ENCODE peak calls at places on chromosome 10, in seven cellular contexts. One of them, this sample, is unnamed.

GRCh38 chr10:30959855-30960247 is 71.8 kb downstream of the ZNF438 start:
- DNase-seq in endodermal cell: no peak
- DNase-seq in testis: no peak
- DNase-seq in CD8-positive, alpha-beta T cell: no peak
- DNase-seq in right atrium auricular region: no peak
- DNase-seq in tibial nerve: no peak
- DNase-seq in BE2C: no peak
- DNase-seq in this sample: no peak

GRCh38 chr10:127939786-127940330 is 33.0 kb downstream of the PTPRE start:
- DNase-seq in endodermal cell: no peak
- DNase-seq in tibial nerve: no peak
- DNase-seq in right atrium auricular region: peak
- DNase-seq in CD8-positive, alpha-beta T cell: no peak
- DNase-seq in BE2C: no peak
- DNase-seq in testis: no peak
- DNase-seq in this sample: no peak

GRCh38 chr10:30493609-30494530 is 59.9 kb downstream of the MAP3K8 start:
- DNase-seq in right atrium auricular region: peak
- DNase-seq in tibial nerve: no peak
- DNase-seq in testis: peak
- DNase-seq in BE2C: no peak
- DNase-seq in endodermal cell: no peak
- DNase-seq in CD8-positive, alpha-beta T cell: no peak
- DNase-seq in this sample: no peak

GRCh38 chr10:71821909-71822763 is 28.9 kb downstream of the PSAP start:
- DNase-seq in testis: no peak
- DNase-seq in endodermal cell: no peak
- DNase-seq in BE2C: no peak
- DNase-seq in right atrium auricular region: no peak
- DNase-seq in CD8-positive, alpha-beta T cell: no peak
- DNase-seq in tibial nerve: no peak
- DNase-seq in this sample: no peak

GRCh38 chr10:69334258-69335062 is 56.2 kb downstream of the HK1 start:
- DNase-seq in tibial nerve: no peak
- DNase-seq in endodermal cell: peak
- DNase-seq in testis: no peak
- DNase-seq in CD8-positive, alpha-beta T cell: no peak
- DNase-seq in right atrium auricular region: no peak
- DNase-seq in BE2C: no peak
- DNase-seq in this sample: no peak

GRCh38 chr10:67612577-67613537 is 83.1 kb downstream of the CTNNA3 start:
- DNase-seq in testis: no peak
- DNase-seq in BE2C: no peak
- DNase-seq in CD8-positive, alpha-beta T cell: peak
- DNase-seq in right atrium auricular region: no peak
- DNase-seq in endodermal cell: no peak
- DNase-seq in tibial nerve: no peak
- DNase-seq in this sample: no peak

GRCh38 chr10:6151087-6151977 is 51.4 kb upstream of the PFKFB3 start:
- DNase-seq in endodermal cell: peak
- DNase-seq in tibial nerve: peak
- DNase-seq in BE2C: peak
- DNase-seq in right atrium auricular region: peak
- DNase-seq in testis: peak
- DNase-seq in CD8-positive, alpha-beta T cell: peak
- DNase-seq in this sample: peak

GRCh38 chr10:683448-684071 is 5.9 kb downstream of the DIP2C start:
- DNase-seq in CD8-positive, alpha-beta T cell: no peak
- DNase-seq in right atrium auricular region: no peak
- DNase-seq in testis: no peak
- DNase-seq in BE2C: no peak
- DNase-seq in endodermal cell: no peak
- DNase-seq in tibial nerve: no peak
- DNase-seq in this sample: no peak

GRCh38 chr10:124227306-124228016 is 134.1 kb upstream of the CHST15 start:
- DNase-seq in endodermal cell: no peak
- DNase-seq in CD8-positive, alpha-beta T cell: no peak
- DNase-seq in testis: no peak
- DNase-seq in BE2C: no peak
- DNase-seq in tibial nerve: no peak
- DNase-seq in right atrium auricular region: no peak
- DNase-seq in this sample: no peak

GRCh38 chr10:103570844-103571655 is 77.5 kb downstream of the NEURL1 start:
- DNase-seq in tibial nerve: no peak
- DNase-seq in CD8-positive, alpha-beta T cell: no peak
- DNase-seq in BE2C: no peak
- DNase-seq in right atrium auricular region: no peak
- DNase-seq in testis: no peak
- DNase-seq in endodermal cell: no peak
- DNase-seq in this sample: no peak

GRCh38 chr10:16964571-16965241 is 147.5 kb upstream of the RSU1 start:
- DNase-seq in BE2C: peak
- DNase-seq in CD8-positive, alpha-beta T cell: no peak
- DNase-seq in right atrium auricular region: no peak
- DNase-seq in endodermal cell: no peak
- DNase-seq in tibial nerve: no peak
- DNase-seq in testis: no peak
- DNase-seq in this sample: peak

GRCh38 chr10:124026337-124026939 is 67.0 kb downstream of the CHST15 start:
- DNase-seq in BE2C: no peak
- DNase-seq in endodermal cell: peak
- DNase-seq in tibial nerve: no peak
- DNase-seq in CD8-positive, alpha-beta T cell: no peak
- DNase-seq in testis: no peak
- DNase-seq in right atrium auricular region: no peak
- DNase-seq in this sample: no peak

GRCh38 chr10:97131702-97132101 is 54.1 kb downstream of the SLIT1 start:
- DNase-seq in BE2C: no peak
- DNase-seq in CD8-positive, alpha-beta T cell: no peak
- DNase-seq in endodermal cell: no peak
- DNase-seq in right atrium auricular region: no peak
- DNase-seq in tibial nerve: no peak
- DNase-seq in testis: no peak
- DNase-seq in this sample: no peak

GRCh38 chr10:6667679-6668270 is 87.7 kb upstream of the PRKCQ start:
- DNase-seq in right atrium auricular region: no peak
- DNase-seq in endodermal cell: peak
- DNase-seq in testis: peak
- DNase-seq in CD8-positive, alpha-beta T cell: no peak
- DNase-seq in BE2C: peak
- DNase-seq in tibial nerve: no peak
- DNase-seq in this sample: no peak

GRCh38 chr10:86979977-86980448 is 11.7 kb downstream of the ADIRF start:
- DNase-seq in right atrium auricular region: peak
- DNase-seq in endodermal cell: no peak
- DNase-seq in CD8-positive, alpha-beta T cell: no peak
- DNase-seq in tibial nerve: no peak
- DNase-seq in testis: no peak
- DNase-seq in BE2C: no peak
- DNase-seq in this sample: no peak
- H3K4me3 ChIP-seq in right atrium auricular region: no peak
- H3K4me3 ChIP-seq in endodermal cell: no peak
- H3K4me3 ChIP-seq in CD8-positive, alpha-beta T cell: no peak
- H3K4me3 ChIP-seq in tibial nerve: no peak
- H3K4me3 ChIP-seq in testis: no peak
- H3K4me3 ChIP-seq in BE2C: no peak
- H3K4me3 ChIP-seq in this sample: no peak

GRCh38 chr10:119653209-119653608 is 2.0 kb downstream of the BAG3 start:
- DNase-seq in tibial nerve: no peak
- DNase-seq in testis: no peak
- DNase-seq in endodermal cell: no peak
- DNase-seq in BE2C: no peak
- DNase-seq in CD8-positive, alpha-beta T cell: no peak
- DNase-seq in right atrium auricular region: no peak
- DNase-seq in this sample: no peak

GRCh38 chr10:119651514-119652327 is 541 bp downstream of the BAG3 start:
- DNase-seq in CD8-positive, alpha-beta T cell: no peak
- DNase-seq in right atrium auricular region: no peak
- DNase-seq in tibial nerve: no peak
- DNase-seq in BE2C: no peak
- DNase-seq in endodermal cell: peak
- DNase-seq in testis: peak
- DNase-seq in this sample: no peak

GRCh38 chr10:119650692-119651513 is at the start of gene BAG3:
- DNase-seq in BE2C: peak
- DNase-seq in CD8-positive, alpha-beta T cell: peak
- DNase-seq in testis: peak
- DNase-seq in right atrium auricular region: peak
- DNase-seq in endodermal cell: peak
- DNase-seq in tibial nerve: peak
- DNase-seq in this sample: peak

GRCh38 chr10:119654540-119654939 is 3.4 kb downstream of the BAG3 start:
- DNase-seq in BE2C: peak
- DNase-seq in CD8-positive, alpha-beta T cell: no peak
- DNase-seq in tibial nerve: no peak
- DNase-seq in endodermal cell: peak
- DNase-seq in right atrium auricular region: peak
- DNase-seq in testis: peak
- DNase-seq in this sample: no peak

GRCh38 chr10:119652361-119652760 is 1.2 kb downstream of the BAG3 start:
- DNase-seq in right atrium auricular region: no peak
- DNase-seq in CD8-positive, alpha-beta T cell: no peak
- DNase-seq in BE2C: no peak
- DNase-seq in testis: peak
- DNase-seq in endodermal cell: no peak
- DNase-seq in tibial nerve: no peak
- DNase-seq in this sample: no peak
- TF ChIP-seq CTCF in right atrium auricular region: peak
- TF ChIP-seq CTCF in CD8-positive, alpha-beta T cell: peak
- TF ChIP-seq CTCF in BE2C: peak
- TF ChIP-seq CTCF in testis: peak
- TF ChIP-seq CTCF in endodermal cell: peak
- TF ChIP-seq CTCF in tibial nerve: no peak
- TF ChIP-seq CTCF in this sample: peak

GRCh38 chr10:61992059-61992460 is 90.6 kb downstream of the ARID5B start:
- DNase-seq in CD8-positive, alpha-beta T cell: peak
- DNase-seq in BE2C: no peak
- DNase-seq in tibial nerve: no peak
- DNase-seq in right atrium auricular region: no peak
- DNase-seq in testis: peak
- DNase-seq in endodermal cell: no peak
- DNase-seq in this sample: no peak

GRCh38 chr10:61995093-61995492 is 93.6 kb downstream of the ARID5B start:
- DNase-seq in tibial nerve: no peak
- DNase-seq in BE2C: no peak
- DNase-seq in endodermal cell: no peak
- DNase-seq in right atrium auricular region: no peak
- DNase-seq in testis: no peak
- DNase-seq in CD8-positive, alpha-beta T cell: no peak
- DNase-seq in this sample: no peak

GRCh38 chr10:61994404-61995031 is 93.0 kb downstream of the ARID5B start:
- DNase-seq in CD8-positive, alpha-beta T cell: no peak
- DNase-seq in tibial nerve: no peak
- DNase-seq in endodermal cell: no peak
- DNase-seq in testis: no peak
- DNase-seq in BE2C: no peak
- DNase-seq in right atrium auricular region: no peak
- DNase-seq in this sample: no peak

GRCh38 chr10:61992683-61993629 is 91.5 kb downstream of the ARID5B start:
- DNase-seq in BE2C: peak
- DNase-seq in CD8-positive, alpha-beta T cell: peak
- DNase-seq in endodermal cell: no peak
- DNase-seq in tibial nerve: peak
- DNase-seq in right atrium auricular region: peak
- DNase-seq in testis: peak
- DNase-seq in this sample: no peak

GRCh38 chr10:61993676-61994401 is 92.3 kb downstream of the ARID5B start:
- DNase-seq in testis: no peak
- DNase-seq in endodermal cell: no peak
- DNase-seq in CD8-positive, alpha-beta T cell: no peak
- DNase-seq in BE2C: no peak
- DNase-seq in tibial nerve: no peak
- DNase-seq in right atrium auricular region: no peak
- DNase-seq in this sample: no peak
- H3K4me3 ChIP-seq in testis: no peak
- H3K4me3 ChIP-seq in endodermal cell: no peak
- H3K4me3 ChIP-seq in CD8-positive, alpha-beta T cell: no peak
- H3K4me3 ChIP-seq in BE2C: no peak
- H3K4me3 ChIP-seq in tibial nerve: no peak
- H3K4me3 ChIP-seq in right atrium auricular region: no peak
- H3K4me3 ChIP-seq in this sample: no peak

GRCh38 chr10:13221572-13221971 is 12.6 kb downstream of the UCMA start:
- DNase-seq in tibial nerve: no peak
- DNase-seq in endodermal cell: no peak
- DNase-seq in testis: no peak
- DNase-seq in BE2C: no peak
- DNase-seq in right atrium auricular region: no peak
- DNase-seq in CD8-positive, alpha-beta T cell: no peak
- DNase-seq in this sample: no peak

GRCh38 chr10:13222566-13222965 is 11.6 kb downstream of the UCMA start:
- DNase-seq in CD8-positive, alpha-beta T cell: no peak
- DNase-seq in BE2C: no peak
- DNase-seq in tibial nerve: no peak
- DNase-seq in endodermal cell: no peak
- DNase-seq in testis: no peak
- DNase-seq in right atrium auricular region: no peak
- DNase-seq in this sample: no peak

GRCh38 chr10:13218878-13219277 is 15.3 kb downstream of the UCMA start:
- DNase-seq in endodermal cell: no peak
- DNase-seq in BE2C: no peak
- DNase-seq in right atrium auricular region: no peak
- DNase-seq in testis: no peak
- DNase-seq in tibial nerve: no peak
- DNase-seq in CD8-positive, alpha-beta T cell: no peak
- DNase-seq in this sample: no peak

GRCh38 chr10:13222151-13222550 is 12.0 kb downstream of the UCMA start:
- DNase-seq in right atrium auricular region: no peak
- DNase-seq in BE2C: no peak
- DNase-seq in testis: no peak
- DNase-seq in tibial nerve: no peak
- DNase-seq in CD8-positive, alpha-beta T cell: no peak
- DNase-seq in endodermal cell: no peak
- DNase-seq in this sample: no peak

DNA sequence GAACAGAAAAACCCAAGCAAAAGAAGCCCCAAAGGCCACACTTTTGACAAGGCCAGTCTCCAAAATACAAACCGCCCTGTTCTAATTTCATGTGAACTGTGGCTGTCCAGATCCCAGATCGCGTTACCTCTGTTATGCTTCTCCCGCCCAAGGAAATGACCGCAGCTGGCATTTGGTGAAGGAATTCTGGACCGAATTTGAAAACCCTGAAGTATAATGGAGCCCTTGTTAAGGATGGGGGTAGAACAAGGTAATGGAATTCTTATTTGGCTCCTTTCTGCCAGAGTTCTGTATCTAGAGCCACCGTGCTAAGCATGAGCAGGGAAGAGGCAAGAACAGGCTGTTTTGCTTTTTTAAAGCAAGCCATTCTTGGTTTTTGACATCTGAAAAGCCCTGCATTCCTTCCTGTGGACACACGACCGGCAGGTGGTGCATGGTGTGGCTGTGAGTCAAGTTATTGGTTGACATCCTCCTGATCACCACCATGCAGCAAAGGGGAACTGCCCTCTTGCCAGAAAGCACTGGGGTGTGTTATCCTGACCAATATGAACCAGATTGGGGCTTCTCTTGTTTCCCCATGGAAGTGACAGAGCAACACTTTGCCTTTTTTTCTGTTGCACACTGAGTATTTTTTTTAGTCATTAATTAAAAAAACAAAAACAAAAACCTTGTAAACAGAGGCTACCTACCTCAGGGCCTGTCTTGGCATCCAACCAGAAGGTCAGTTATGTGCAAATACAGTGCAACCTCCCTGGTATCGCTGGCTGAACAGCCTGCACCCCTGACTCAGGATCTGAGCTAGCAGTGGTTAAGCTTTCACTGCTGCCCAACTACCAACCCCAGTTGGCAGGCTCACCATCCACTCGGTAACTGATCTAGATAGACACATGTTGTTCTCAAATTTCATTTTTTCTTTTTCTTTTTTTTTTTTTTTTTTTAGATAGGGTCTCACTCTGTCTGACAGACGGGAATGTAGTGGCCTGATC is 14.2 kb downstream of the UCMA start:
- DNase-seq in CD8-positive, alpha-beta T cell: no peak
- DNase-seq in tibial nerve: no peak
- DNase-seq in testis: no peak
- DNase-seq in right atrium auricular region: no peak
- DNase-seq in endodermal cell: peak
- DNase-seq in BE2C: peak
- DNase-seq in this sample: peak
- TF ChIP-seq CTCF in CD8-positive, alpha-beta T cell: no peak
- TF ChIP-seq CTCF in tibial nerve: no peak
- TF ChIP-seq CTCF in testis: no peak
- TF ChIP-seq CTCF in right atrium auricular region: no peak
- TF ChIP-seq CTCF in endodermal cell: peak
- TF ChIP-seq CTCF in BE2C: peak
- TF ChIP-seq CTCF in this sample: no peak